ENCODE peak calls at places on chromosomes 13 and 19, in nine cellular contexts. I, N, F, W, A, E, R, T and M are unnamed samples.

GRCh38 chr13:47628666-47629065 is 372.4 kb downstream of the SUCLA2 start:
- DNase-seq in I (no peak), E (no peak), W (no peak), N (no peak), F (no peak), T (peak), A (no peak), R (no peak), M (no peak)

GRCh38 chr19:48644839-48645651 is 942 bp downstream of the CA11 start:
- DNase-seq in R (peak), F (peak), W (peak), I (peak), E (peak), A (peak), T (peak), N (no peak), M (peak)

GRCh38 chr19:18437481-18438330 is at the start of gene ISYNA1:
- DNase-seq in N (peak), T (peak), W (no peak), I (peak), A (peak), E (peak), R (peak), F (no peak), M (no peak)

GRCh38 chr13:85816413-85816812 is 17.2 kb upstream of the SLITRK6 start:
- DNase-seq in E (no peak), F (no peak), I (no peak), A (no peak), N (no peak), T (peak), W (no peak), R (no peak), M (no peak)

GRCh38 chr19:35585844-35586243 is at the start of gene PMIS2:
- DNase-seq in A (peak), T (no peak), F (peak), R (no peak), E (no peak), I (no peak), N (no peak), W (no peak), M (peak)

GRCh38 chr13:102295316-102296048 is 106.4 kb downstream of the FGF14 start:
- DNase-seq in F (no peak), W (no peak), A (no peak), T (no peak), I (no peak), N (no peak), R (no peak), E (no peak), M (no peak)

GRCh38 chr13:52929826-52930225 is 81.4 kb upstream of the PCDH8 start:
- DNase-seq in I (no peak), A (no peak), N (no peak), W (no peak), F (no peak), R (no peak), E (no peak), T (no peak), M (no peak)

GRCh38 chr13:99496322-99497142 is 4.7 kb upstream of the TM9SF2 start:
- DNase-seq in T (no peak), N (no peak), E (peak), F (peak), W (peak), A (peak), I (no peak), R (peak), M (peak)

GRCh38 chr19:16371540-16371986 is 46.9 kb downstream of the KLF2 start:
- DNase-seq in F (peak), A (no peak), I (no peak), W (no peak), E (peak), T (no peak), N (peak), R (peak), M (peak)

GRCh38 chr19:12603714-12604113 is 6.9 kb downstream of the ZNF490 start:
- DNase-seq in A (no peak), I (no peak), W (no peak), T (no peak), R (no peak), E (no peak), N (no peak), F (peak), M (peak)

GRCh38 chr13:71320452-71320851 is 546.6 kb downstream of the DACH1 start:
- DNase-seq in N (no peak), W (no peak), R (no peak), I (no peak), E (no peak), T (peak), A (peak), F (peak), M (peak)

GRCh38 chr19:18203408-18203862 is 407 bp downstream of the RAB3A start:
- DNase-seq in I (peak), F (peak), W (peak), T (peak), E (peak), R (no peak), N (peak), A (peak), M (peak)

GRCh38 chr19:46493236-46494114 is 2.2 kb downstream of the PNMA8B start:
- DNase-seq in T (no peak), W (no peak), R (no peak), N (peak), I (peak), F (no peak), A (no peak), E (peak), M (no peak)

DNA sequence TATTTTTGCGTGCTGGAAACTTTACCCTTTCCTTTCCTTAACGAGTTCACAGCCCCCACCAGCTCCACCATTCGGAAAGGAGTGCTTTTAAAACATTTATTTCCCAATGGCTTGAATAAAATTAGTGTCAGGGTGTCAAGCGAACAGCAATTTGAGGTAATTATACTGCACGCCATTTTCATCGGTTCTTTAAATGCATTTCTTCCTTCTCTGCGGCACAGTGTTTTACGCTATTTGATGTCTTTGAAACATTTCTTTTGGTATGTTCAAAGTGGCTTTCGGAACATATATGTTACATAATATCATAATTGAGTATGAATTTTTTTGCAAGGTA is 319 bp upstream of the SLITRK1 start:
- DNase-seq in E (no peak), T (no peak), W (no peak), I (no peak), A (no peak), R (no peak), N (no peak), F (no peak), M (no peak)
- H3K4me3 ChIP-seq in E (no peak), T (no peak), W (peak), I (no peak), A (peak), R (no peak), N (no peak), F (no peak), M (no peak)

GRCh38 chr19:3035542-3036118 is 6.5 kb upstream of the TLE2 start:
- DNase-seq in R (peak), A (peak), E (peak), N (peak), W (peak), F (peak), T (peak), I (peak), M (peak)

GRCh38 chr19:3033595-3034193 is 4.6 kb upstream of the TLE2 start:
- DNase-seq in R (no peak), T (no peak), A (no peak), F (no peak), I (no peak), N (no peak), W (no peak), E (no peak), M (no peak)

GRCh38 chr19:3036119-3036794 is 7.2 kb upstream of the TLE2 start:
- DNase-seq in A (peak), I (peak), R (peak), F (peak), T (peak), W (peak), N (peak), E (peak), M (peak)

GRCh38 chr19:3034845-3035541 is 5.9 kb upstream of the TLE2 start:
- DNase-seq in A (peak), N (no peak), F (peak), T (no peak), R (no peak), W (peak), E (peak), I (no peak), M (peak)

DNA sequence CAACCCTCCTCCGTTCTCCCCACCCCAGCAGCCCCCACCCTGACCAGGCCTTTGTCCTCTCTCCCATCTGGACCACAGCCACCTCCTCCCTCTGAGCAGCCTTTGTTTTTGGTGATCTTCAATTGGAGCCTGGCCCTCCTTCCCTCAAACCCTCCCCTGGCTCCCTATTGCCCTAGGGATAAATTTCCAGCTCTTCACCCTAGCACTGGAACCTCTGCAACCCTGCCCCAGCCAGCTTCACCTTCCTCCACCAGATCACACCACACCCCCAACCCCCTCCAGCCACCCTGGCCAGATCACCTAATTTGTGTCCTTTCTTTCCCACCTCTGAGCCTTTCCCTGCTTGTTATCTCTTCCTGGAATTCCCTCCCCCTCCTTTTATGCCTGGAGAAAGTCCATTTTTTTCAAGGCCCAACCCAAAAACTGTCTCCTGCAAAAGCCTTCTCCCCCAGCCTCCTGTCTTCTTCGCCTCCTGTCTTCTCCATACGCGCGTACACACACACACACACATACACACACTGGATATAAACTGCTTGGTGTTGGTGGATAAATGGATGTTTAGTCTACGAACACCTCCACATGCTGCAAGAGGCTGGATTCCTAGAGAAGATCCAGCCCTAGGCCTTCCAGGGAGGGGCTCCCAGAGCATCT is 5.2 kb upstream of the TLE2 start:
- DNase-seq in N (no peak), F (no peak), T (no peak), A (peak), I (no peak), R (no peak), E (no peak), W (no peak), M (no peak)
- H3K4me3 ChIP-seq in N (peak), F (no peak), T (peak), A (peak), I (no peak), R (peak), E (peak), W (peak), M (peak)

GRCh38 chr19:34265221-34265650 is 10.9 kb downstream of the GARRE1 start:
- DNase-seq in T (no peak), F (no peak), A (peak), N (no peak), E (no peak), I (no peak), W (no peak), R (no peak), M (no peak)

GRCh38 chr19:34273121-34273845 is 18.9 kb downstream of the GARRE1 start:
- DNase-seq in W (no peak), N (no peak), R (no peak), T (no peak), I (no peak), F (no peak), A (no peak), E (no peak), M (no peak)

GRCh38 chr19:34269489-34269888 is 15.1 kb downstream of the GARRE1 start:
- DNase-seq in T (no peak), A (no peak), W (no peak), R (no peak), N (no peak), I (no peak), F (no peak), E (no peak), M (peak)

GRCh38 chr19:34269968-34270621 is 15.7 kb downstream of the GARRE1 start:
- DNase-seq in F (peak), N (no peak), W (no peak), I (no peak), E (peak), R (peak), T (peak), A (no peak), M (peak)

DNA sequence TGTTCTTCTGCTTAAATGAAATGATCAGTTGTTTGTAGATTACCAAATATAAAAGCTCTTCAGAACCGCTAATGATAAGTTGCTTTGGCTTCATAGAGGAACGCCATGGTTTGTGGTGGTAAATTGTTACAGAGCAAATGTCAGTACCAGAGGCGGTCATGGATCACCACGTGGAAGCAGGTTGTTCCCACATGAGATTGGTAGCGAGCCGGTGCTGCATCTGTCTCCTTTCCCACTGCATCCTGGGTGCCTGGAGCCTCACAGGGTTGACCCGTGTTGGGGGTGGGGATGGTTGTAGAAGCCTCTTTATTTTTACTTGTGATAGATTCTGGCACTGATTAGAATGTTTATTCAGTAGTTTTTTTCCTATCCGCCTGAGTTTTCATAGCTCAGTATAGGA is 14.7 kb downstream of the GARRE1 start:
- DNase-seq in R (no peak), F (no peak), A (no peak), T (no peak), W (no peak), N (no peak), E (no peak), I (peak), M (peak)
- H3K4me3 ChIP-seq in R (no peak), F (no peak), A (no peak), T (no peak), W (no peak), N (no peak), E (peak), I (no peak), M (no peak)

GRCh38 chr13:18996627-18997051 is 185.0 kb downstream of the TUBA3C start:
- DNase-seq in N (no peak), A (no peak), R (no peak), T (no peak), I (no peak), E (no peak), F (no peak), W (no peak), M (no peak)

GRCh38 chr13:18992791-18993190 is 188.8 kb downstream of the TUBA3C start:
- DNase-seq in I (peak), R (no peak), F (no peak), T (no peak), W (no peak), N (no peak), A (no peak), E (no peak), M (no peak)

GRCh38 chr13:18995259-18995873 is 186.3 kb downstream of the TUBA3C start:
- DNase-seq in F (no peak), W (no peak), A (no peak), I (no peak), N (no peak), E (no peak), R (no peak), T (no peak), M (no peak)

GRCh38 chr13:18996221-18996620 is 185.4 kb downstream of the TUBA3C start:
- DNase-seq in W (no peak), E (no peak), A (no peak), T (no peak), N (no peak), F (no peak), I (no peak), R (no peak), M (no peak)

DNA sequence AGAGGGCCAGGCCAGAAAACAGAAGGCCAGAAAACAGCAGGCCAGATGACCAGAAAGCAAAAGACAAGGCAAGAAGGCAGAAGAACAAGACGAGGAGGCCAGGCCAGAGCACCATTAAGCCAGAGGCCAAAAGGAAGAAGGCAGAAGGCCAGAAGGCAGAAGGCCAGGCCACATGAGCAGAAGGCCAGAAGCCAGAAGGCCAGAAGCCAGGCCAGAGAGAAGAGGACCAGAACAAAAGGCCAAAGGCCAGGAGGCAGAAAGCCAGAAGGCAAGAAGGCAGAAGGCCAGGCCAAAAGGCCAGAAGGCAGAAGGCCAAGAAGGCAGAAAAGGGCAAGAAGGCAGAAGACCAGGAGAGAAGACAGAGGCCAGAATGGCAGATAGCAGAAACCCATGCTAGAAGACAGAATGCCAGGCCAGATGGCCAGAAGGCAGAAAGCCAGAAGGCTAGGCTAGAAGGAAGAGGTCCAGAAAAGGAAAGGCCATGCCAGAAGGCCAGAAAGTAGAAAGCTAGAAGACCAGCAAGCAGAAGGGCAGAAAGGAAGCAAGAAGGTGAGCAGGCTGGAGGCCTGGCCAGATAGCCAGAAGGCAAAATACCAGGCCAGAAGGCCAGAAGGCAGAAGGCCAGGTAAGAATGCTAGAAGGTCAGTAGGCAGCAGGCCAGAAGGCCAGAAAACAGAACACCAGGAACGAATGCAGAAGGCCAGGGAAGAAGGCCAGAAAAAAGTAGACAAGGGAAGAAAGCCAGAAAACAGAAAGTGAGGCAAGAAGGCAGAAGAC is 187.6 kb downstream of the TUBA3C start:
- DNase-seq in N (no peak), W (no peak), I (peak), F (no peak), A (no peak), T (no peak), E (no peak), R (no peak), M (no peak)
- H3K4me3 ChIP-seq in N (no peak), W (no peak), I (no peak), F (no peak), A (no peak), T (no peak), E (no peak), R (no peak), M (no peak)

GRCh38 chr19:7868326-7868670 is 5.9 kb downstream of the PRR36 start:
- DNase-seq in I (no peak), N (no peak), W (no peak), E (no peak), F (peak), A (no peak), T (peak), R (no peak), M (no peak)
- H3K4me3 ChIP-seq in I (peak), N (peak), W (no peak), E (peak), F (no peak), A (no peak), T (peak), R (peak), M (peak)

DNA sequence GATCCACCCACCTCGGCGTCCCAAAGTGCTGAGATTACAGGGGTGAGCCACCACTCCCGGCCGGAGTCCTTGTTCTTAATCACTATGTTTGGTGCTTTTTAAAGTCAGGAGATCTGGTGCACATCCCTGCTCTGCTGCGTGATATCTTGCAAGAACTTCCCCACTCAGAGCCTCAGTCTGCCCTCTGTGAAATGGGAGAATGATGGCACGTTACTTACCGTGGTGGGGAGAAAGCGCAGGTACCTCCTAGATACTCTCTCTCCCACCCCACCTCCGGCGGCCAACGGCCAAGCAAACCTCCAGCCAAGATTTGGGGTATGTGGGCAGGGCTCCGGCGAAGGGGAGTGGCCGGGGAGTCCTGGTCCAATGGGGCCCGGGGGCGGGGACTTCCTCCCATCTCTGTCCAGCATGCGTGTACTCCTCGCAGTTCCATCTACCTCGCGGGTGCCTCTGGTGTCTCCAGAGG is at the start of gene RYR1:
- DNase-seq in W (peak), N (peak), A (peak), T (no peak), I (no peak), R (no peak), F (no peak), E (peak), M (peak)
- H3K4me3 ChIP-seq in W (peak), N (peak), A (no peak), T (no peak), I (no peak), R (no peak), F (no peak), E (no peak), M (no peak)

DNA sequence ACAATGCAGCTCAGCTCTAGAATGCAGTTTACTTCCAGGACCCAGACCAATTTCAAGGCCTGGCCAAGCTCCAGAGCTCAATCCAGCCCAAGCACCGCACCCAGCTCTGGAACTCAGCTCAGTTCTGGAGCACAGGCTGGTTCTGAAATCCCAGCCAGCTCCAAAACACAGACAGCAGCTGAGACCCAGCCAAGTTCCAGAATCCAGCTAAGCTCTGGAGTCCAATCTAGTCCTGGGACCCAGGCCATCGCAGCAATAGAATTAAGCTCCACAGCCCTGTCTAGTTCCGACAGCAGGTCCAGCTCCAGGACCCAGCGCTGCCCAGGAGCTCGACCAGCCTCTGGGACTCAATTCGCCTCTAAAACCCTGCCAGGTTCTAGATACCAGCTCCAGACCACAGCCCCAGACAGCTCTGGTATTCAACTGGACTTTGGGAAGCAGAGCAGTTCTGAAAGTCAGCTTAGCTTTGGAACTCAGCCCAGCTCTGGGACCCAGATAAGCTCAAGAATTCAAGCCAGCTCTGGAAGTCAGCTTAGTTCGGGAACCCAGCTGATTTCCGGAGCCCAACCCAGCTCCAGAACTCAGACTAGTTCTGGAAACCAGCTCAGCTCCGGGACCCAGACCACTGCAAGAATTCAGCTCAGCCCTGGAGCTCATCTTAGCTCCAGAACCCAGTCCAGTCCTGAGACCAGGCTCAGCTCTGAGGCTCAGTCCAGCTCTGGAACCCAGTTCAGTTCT is 6.8 kb downstream of the GIPC3 start:
- DNase-seq in T (no peak), R (no peak), I (no peak), N (no peak), A (no peak), F (no peak), W (no peak), E (no peak), M (no peak)
- H3K4me3 ChIP-seq in T (no peak), R (no peak), I (no peak), N (no peak), A (no peak), F (no peak), W (no peak), E (no peak), M (no peak)

GRCh38 chr19:10517361-10517759 is at the start of gene S1PR5:
- DNase-seq in R (no peak), F (no peak), E (peak), T (no peak), N (peak), A (peak), W (peak), I (peak), M (no peak)
- H3K4me3 ChIP-seq in R (peak), F (no peak), E (peak), T (peak), N (peak), A (peak), W (peak), I (peak), M (no peak)